ENCODE peak calls at places on chromosomes 5 and 9, in five cellular contexts. U is A549, J is prostate gland, C is body of pancreas, N is transverse colon. T is an unnamed sample.

GRCh38 chr9:38046669-38047300 is 22.2 kb downstream of the SHB start:
- DNase-seq in J (peak; percentile 94), N (peak; percentile 36), U (peak; percentile 63), C (peak; percentile 87), T (no peak)

GRCh38 chr9:3478549-3478953 is 47.2 kb downstream of the RFX3 start:
- DNase-seq in U (no peak), J (no peak), N (no peak), C (no peak), T (no peak)

GRCh38 chr5:131394128-131394527 is 130.3 kb downstream of the CDC42SE2 start:
- DNase-seq in U (no peak), J (peak; percentile 53), N (no peak), C (peak; percentile 60), T (no peak)

GRCh38 chr5:81171769-81172168 is 61.4 kb upstream of the CKMT2 start:
- DNase-seq in N (peak; percentile 13), J (peak; percentile 13), U (no peak), C (no peak), T (no peak)

GRCh38 chr9:136545065-136545965 is 533 bp downstream of the NOTCH1 start:
- DNase-seq in C (peak; percentile 52), J (no peak), U (no peak), N (no peak), T (peak; percentile 92)

GRCh38 chr9:3732077-3733038 is 206.6 kb upstream of the RFX3 start:
- DNase-seq in C (peak; percentile 52), N (peak; percentile 41), J (peak; percentile 66), U (peak; percentile 83), T (no peak)

GRCh38 chr5:176806137-176806536 is 4.2 kb upstream of the UNC5A start:
- DNase-seq in C (no peak), U (no peak), J (no peak), N (no peak), T (no peak)

GRCh38 chr5:133838286-133838685 is 130.1 kb downstream of the C5orf15 start:
- DNase-seq in U (no peak), N (no peak), C (no peak), J (no peak), T (no peak)

GRCh38 chr5:73764586-73764985 is 138.6 kb downstream of the ARHGEF28 start:
- DNase-seq in N (no peak), C (no peak), J (no peak), U (peak; percentile 95), T (no peak)

GRCh38 chr9:13939129-13939528 is 374.8 kb downstream of the NFIB start:
- DNase-seq in U (no peak), J (no peak), C (no peak), N (no peak), T (peak; percentile 18)

GRCh38 chr5:57094753-57095683 is 78.8 kb upstream of the GPBP1 start:
- DNase-seq in J (no peak), U (peak; percentile 55), C (peak; percentile 29), N (peak; percentile 88), T (no peak)

GRCh38 chr9:129761901-129762359 is 9.1 kb upstream of the PTGES start:
- DNase-seq in N (no peak), C (no peak), J (no peak), U (peak; percentile 85), T (no peak)

GRCh38 chr5:6516823-6517222 is 68.2 kb downstream of the UBE2QL1 start:
- DNase-seq in C (no peak), U (no peak), N (no peak), J (no peak), T (no peak)

GRCh38 chr9:122777935-122778671 is 10.6 kb upstream of the OR5C1 start:
- DNase-seq in C (no peak), U (peak; percentile 48), J (no peak), N (no peak), T (no peak)

GRCh38 chr5:19987594-19988345 is at the start of gene CDH18:
- DNase-seq in C (peak; percentile 82), N (no peak), J (peak; percentile 6), U (peak; percentile 22), T (peak; percentile 15)

GRCh38 chr5:114192108-114192507 is 169.8 kb upstream of the KCNN2 start:
- DNase-seq in J (no peak), C (no peak), N (no peak), U (no peak), T (no peak)

GRCh38 chr5:68953151-68953884 is 140.5 kb upstream of the SLC30A5 start:
- DNase-seq in N (no peak), J (no peak), C (no peak), U (no peak), T (no peak)

GRCh38 chr9:6996061-6996854 is 238.5 kb downstream of the KDM4C start:
- DNase-seq in J (no peak), C (no peak), U (no peak), N (no peak), T (no peak)

GRCh38 chr9:81071108-81071507 is 618.2 kb downstream of the TLE1 start:
- DNase-seq in J (no peak), C (no peak), U (no peak), N (no peak), T (no peak)

GRCh38 chr9:92196909-92197308 is 81.7 kb upstream of the SPTLC1 start:
- DNase-seq in C (no peak), N (no peak), U (no peak), J (no peak), T (no peak)

GRCh38 chr5:45691656-45692055 is 4.5 kb downstream of the HCN1 start:
- DNase-seq in N (no peak), U (no peak), C (no peak), J (no peak), T (no peak)

GRCh38 chr5:85484982-85485574 is 1100.4 kb upstream of the EDIL3 start:
- DNase-seq in C (no peak), N (no peak), U (peak; percentile 8), J (no peak), T (no peak)

GRCh38 chr9:72262063-72262462 is 102.9 kb downstream of the ZFAND5 start:
- DNase-seq in U (no peak), N (no peak), J (no peak), C (no peak), T (no peak)

GRCh38 chr5:10111575-10111974 is 138.1 kb downstream of the ATPSCKMT start:
- DNase-seq in N (peak; percentile 39), C (no peak), U (peak; percentile 35), J (no peak), T (no peak)

GRCh38 chr5:81147970-81148571 is 85.1 kb upstream of the CKMT2 start:
- DNase-seq in C (no peak), N (no peak), U (no peak), J (no peak), T (no peak)

GRCh38 chr5:148014276-148014675 is 49.5 kb upstream of the SPINK5 start:
- DNase-seq in U (no peak), C (no peak), J (no peak), N (no peak), T (no peak)

GRCh38 chr5:121630402-121630801 is 221.3 kb upstream of the FTMT start:
- DNase-seq in U (peak; percentile 33), C (no peak), J (no peak), N (no peak), T (no peak)

GRCh38 chr5:119578937-119579336 is 50.4 kb upstream of the FAM170A start:
- DNase-seq in C (peak; percentile 49), N (no peak), J (no peak), U (peak; percentile 72), T (no peak)

GRCh38 chr5:82635561-82636288 is 357.6 kb upstream of the RPS23 start:
- DNase-seq in C (peak; percentile 29), J (no peak), N (peak; percentile 15), U (peak; percentile 89), T (no peak)

GRCh38 chr9:33167084-33167948 is at the start of gene B4GALT1:
- DNase-seq in J (peak; percentile 95), N (peak; percentile 97), C (peak; percentile 95), U (peak; percentile 86), T (peak; percentile 93)
- TF ChIP-seq POLR2A in J (peak; percentile 81), N (peak; percentile 88), C (peak; percentile 84), U (peak; percentile 99), T (no peak)

DNA sequence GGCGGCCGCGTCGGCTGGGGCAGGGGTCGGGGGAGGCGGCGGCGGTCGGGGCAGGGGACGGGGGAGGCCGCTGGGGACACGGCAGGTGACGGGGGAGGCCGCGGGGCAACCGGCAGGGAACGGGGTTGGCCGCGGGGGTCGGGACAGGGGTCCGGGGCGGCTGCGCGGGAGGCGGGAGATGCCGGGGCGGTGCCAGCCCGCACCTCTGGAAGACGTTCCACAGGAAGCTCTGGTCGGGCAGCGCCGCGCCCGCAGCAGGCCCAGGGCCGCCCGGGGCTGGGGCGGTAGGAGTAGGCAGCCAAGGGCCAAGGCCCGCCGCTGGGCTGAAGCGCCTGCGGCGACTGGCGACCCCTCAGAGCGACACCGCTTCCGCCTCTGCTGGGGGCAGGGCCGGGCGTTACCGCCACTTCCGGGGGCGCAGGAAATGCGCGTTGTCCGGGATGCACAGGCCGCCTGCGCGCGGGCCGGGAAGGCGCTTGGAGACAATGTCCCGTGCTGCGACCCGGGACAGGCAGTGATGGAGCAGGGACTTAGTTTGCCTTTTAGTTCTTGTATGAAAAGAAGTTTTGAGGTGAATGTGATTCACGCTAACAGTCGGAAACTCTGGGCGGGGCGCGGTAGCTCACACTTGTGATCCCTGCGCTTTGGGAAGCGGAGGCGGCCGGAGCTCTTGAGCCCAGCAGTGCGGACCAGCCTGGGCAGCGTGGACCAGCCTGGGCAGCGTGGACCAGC is 110.0 kb upstream of the LPCAT1 start:
- DNase-seq in J (peak; percentile 74), U (peak; percentile 82), N (peak; percentile 85), C (peak; percentile 80), T (peak; percentile 96)
- TF ChIP-seq POLR2A in J (peak; percentile 69), U (peak; percentile 94), N (peak; percentile 80), C (peak; percentile 71), T (peak; percentile 65)

GRCh38 chr9:95005276-95006141 is 279.0 kb downstream of the AOPEP start:
- DNase-seq in J (no peak), C (peak; percentile 42), U (peak; percentile 68), N (no peak), T (no peak)

GRCh38 chr9:95007470-95007869 is 281.0 kb downstream of the AOPEP start:
- DNase-seq in J (no peak), U (no peak), C (peak; percentile 29), N (no peak), T (no peak)

GRCh38 chr9:95010431-95010838 is 283.9 kb downstream of the AOPEP start:
- DNase-seq in U (no peak), J (no peak), N (no peak), C (no peak), T (no peak)

GRCh38 chr9:95009459-95009858 is 283.0 kb downstream of the AOPEP start:
- DNase-seq in J (no peak), C (no peak), N (no peak), U (peak; percentile 85), T (no peak)

DNA sequence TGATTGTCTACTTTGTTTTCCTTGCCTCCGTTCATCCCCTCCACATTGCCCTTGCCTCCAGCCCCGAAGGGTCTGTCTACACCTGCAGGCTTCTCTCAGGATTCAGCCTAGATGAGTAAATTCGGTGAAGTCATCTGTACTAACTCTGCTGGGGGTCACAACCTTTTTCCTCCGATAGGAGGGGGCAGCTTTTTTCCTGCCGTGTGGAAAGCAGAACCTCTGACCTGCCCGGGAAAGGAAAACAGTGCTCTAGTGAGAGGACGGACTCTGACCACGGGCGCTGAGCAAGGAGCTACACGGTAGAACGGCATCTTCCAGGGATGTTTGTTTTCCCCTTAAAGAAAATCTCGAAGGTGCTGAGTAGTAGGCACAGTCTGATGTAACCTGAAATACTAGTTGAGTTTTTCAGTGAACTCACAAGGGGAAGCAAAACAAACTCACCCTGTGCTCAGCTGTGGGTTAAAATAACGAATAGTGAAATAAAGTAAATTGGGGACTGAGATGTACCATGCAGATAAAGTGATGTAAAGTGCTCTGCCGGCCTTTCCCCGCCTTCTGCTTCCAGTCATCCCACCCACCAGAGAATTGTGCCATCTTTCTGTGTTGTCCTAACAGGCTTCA is 281.8 kb downstream of the AOPEP start:
- DNase-seq in N (peak; percentile 38), J (peak; percentile 52), U (peak; percentile 84), C (peak; percentile 57), T (no peak)
- TF ChIP-seq POLR2A in N (no peak), J (peak; percentile 30), U (no peak), C (no peak), T (no peak)

GRCh38 chr5:123051206-123051605 is 14.7 kb upstream of the PPIC start:
- DNase-seq in C (no peak), U (no peak), N (no peak), J (no peak), T (no peak)
- TF ChIP-seq POLR2A in C (no peak), U (no peak), N (no peak), J (no peak), T (no peak)